ENCODE peak calls at places on chromosomes 7 and 10, in six cellular contexts. One of them, this sample, is unnamed.

GRCh38 chr7:12229046-12229445 is 18.0 kb downstream of the TMEM106B start:
- DNase-seq in WTC11: no peak
- DNase-seq in stimulated activated CD8-positive, alpha-beta memory T cell treated with anti-CD3 and anti-CD28 coated beads, Interleukin-2, amount 100 ng/mL, for 1 hour: no peak
- DNase-seq in naive thymus-derived CD8-positive, alpha-beta T cell: no peak
- DNase-seq in small intestine: no peak
- DNase-seq in GM12865: no peak
- DNase-seq in this sample: no peak

GRCh38 chr7:50204576-50204975 is 99.9 kb upstream of the IKZF1 start:
- DNase-seq in stimulated activated CD8-positive, alpha-beta memory T cell treated with anti-CD3 and anti-CD28 coated beads, Interleukin-2, amount 100 ng/mL, for 1 hour: no peak
- DNase-seq in naive thymus-derived CD8-positive, alpha-beta T cell: no peak
- DNase-seq in WTC11: no peak
- DNase-seq in small intestine: no peak
- DNase-seq in GM12865: no peak
- DNase-seq in this sample: no peak

GRCh38 chr7:137771679-137772078 is 75.1 kb downstream of the DGKI start:
- DNase-seq in WTC11: no peak
- DNase-seq in small intestine: no peak
- DNase-seq in stimulated activated CD8-positive, alpha-beta memory T cell treated with anti-CD3 and anti-CD28 coated beads, Interleukin-2, amount 100 ng/mL, for 1 hour: no peak
- DNase-seq in GM12865: no peak
- DNase-seq in naive thymus-derived CD8-positive, alpha-beta T cell: no peak
- DNase-seq in this sample: no peak

GRCh38 chr10:106217627-106218026 is 946.9 kb downstream of the SORCS1 start:
- DNase-seq in small intestine: no peak
- DNase-seq in WTC11: no peak
- DNase-seq in naive thymus-derived CD8-positive, alpha-beta T cell: no peak
- DNase-seq in GM12865: no peak
- DNase-seq in stimulated activated CD8-positive, alpha-beta memory T cell treated with anti-CD3 and anti-CD28 coated beads, Interleukin-2, amount 100 ng/mL, for 1 hour: no peak
- DNase-seq in this sample: no peak

GRCh38 chr7:151241755-151242096 is 6.8 kb downstream of the SMARCD3 start:
- DNase-seq in GM12865: no peak
- DNase-seq in small intestine: no peak
- DNase-seq in stimulated activated CD8-positive, alpha-beta memory T cell treated with anti-CD3 and anti-CD28 coated beads, Interleukin-2, amount 100 ng/mL, for 1 hour: no peak
- DNase-seq in WTC11: no peak
- DNase-seq in naive thymus-derived CD8-positive, alpha-beta T cell: no peak
- DNase-seq in this sample: no peak

GRCh38 chr10:97597778-97598177 is 8.3 kb downstream of the C10orf62 start:
- DNase-seq in small intestine: no peak
- DNase-seq in stimulated activated CD8-positive, alpha-beta memory T cell treated with anti-CD3 and anti-CD28 coated beads, Interleukin-2, amount 100 ng/mL, for 1 hour: no peak
- DNase-seq in naive thymus-derived CD8-positive, alpha-beta T cell: no peak
- DNase-seq in WTC11: no peak
- DNase-seq in GM12865: no peak
- DNase-seq in this sample: no peak

GRCh38 chr10:78953124-78954008 is 115.4 kb upstream of the ZMIZ1 start:
- DNase-seq in WTC11: no peak
- DNase-seq in GM12865: peak
- DNase-seq in naive thymus-derived CD8-positive, alpha-beta T cell: no peak
- DNase-seq in stimulated activated CD8-positive, alpha-beta memory T cell treated with anti-CD3 and anti-CD28 coated beads, Interleukin-2, amount 100 ng/mL, for 1 hour: no peak
- DNase-seq in small intestine: no peak
- DNase-seq in this sample: no peak

GRCh38 chr10:113665806-113666354 is 2.0 kb upstream of the NRAP start:
- DNase-seq in naive thymus-derived CD8-positive, alpha-beta T cell: no peak
- DNase-seq in GM12865: no peak
- DNase-seq in small intestine: no peak
- DNase-seq in WTC11: peak
- DNase-seq in stimulated activated CD8-positive, alpha-beta memory T cell treated with anti-CD3 and anti-CD28 coated beads, Interleukin-2, amount 100 ng/mL, for 1 hour: no peak
- DNase-seq in this sample: no peak

GRCh38 chr7:149682038-149682437 is 91.3 kb downstream of the ZNF467 start:
- DNase-seq in WTC11: no peak
- DNase-seq in naive thymus-derived CD8-positive, alpha-beta T cell: no peak
- DNase-seq in stimulated activated CD8-positive, alpha-beta memory T cell treated with anti-CD3 and anti-CD28 coated beads, Interleukin-2, amount 100 ng/mL, for 1 hour: no peak
- DNase-seq in GM12865: no peak
- DNase-seq in small intestine: no peak
- DNase-seq in this sample: no peak

GRCh38 chr10:35464805-35465456 is 128.6 kb downstream of the CCNY start:
- DNase-seq in GM12865: no peak
- DNase-seq in WTC11: no peak
- DNase-seq in stimulated activated CD8-positive, alpha-beta memory T cell treated with anti-CD3 and anti-CD28 coated beads, Interleukin-2, amount 100 ng/mL, for 1 hour: no peak
- DNase-seq in naive thymus-derived CD8-positive, alpha-beta T cell: no peak
- DNase-seq in small intestine: peak
- DNase-seq in this sample: no peak

GRCh38 chr10:72353028-72353962 is 1.4 kb downstream of the DNAJB12 start:
- DNase-seq in naive thymus-derived CD8-positive, alpha-beta T cell: no peak
- DNase-seq in stimulated activated CD8-positive, alpha-beta memory T cell treated with anti-CD3 and anti-CD28 coated beads, Interleukin-2, amount 100 ng/mL, for 1 hour: no peak
- DNase-seq in small intestine: peak
- DNase-seq in GM12865: no peak
- DNase-seq in WTC11: no peak
- DNase-seq in this sample: no peak

GRCh38 chr10:122847782-122848604 is 2.3 kb upstream of the CUZD1 start:
- DNase-seq in small intestine: no peak
- DNase-seq in naive thymus-derived CD8-positive, alpha-beta T cell: no peak
- DNase-seq in GM12865: no peak
- DNase-seq in WTC11: no peak
- DNase-seq in stimulated activated CD8-positive, alpha-beta memory T cell treated with anti-CD3 and anti-CD28 coated beads, Interleukin-2, amount 100 ng/mL, for 1 hour: no peak
- DNase-seq in this sample: no peak

GRCh38 chr10:27745719-27746363 is at the start of gene MKX:
- DNase-seq in GM12865: no peak
- DNase-seq in naive thymus-derived CD8-positive, alpha-beta T cell: peak
- DNase-seq in WTC11: peak
- DNase-seq in small intestine: no peak
- DNase-seq in stimulated activated CD8-positive, alpha-beta memory T cell treated with anti-CD3 and anti-CD28 coated beads, Interleukin-2, amount 100 ng/mL, for 1 hour: no peak
- DNase-seq in this sample: no peak

GRCh38 chr10:112558476-112559166 is 111.6 kb downstream of the VTI1A start:
- DNase-seq in naive thymus-derived CD8-positive, alpha-beta T cell: no peak
- DNase-seq in small intestine: no peak
- DNase-seq in GM12865: no peak
- DNase-seq in WTC11: no peak
- DNase-seq in stimulated activated CD8-positive, alpha-beta memory T cell treated with anti-CD3 and anti-CD28 coated beads, Interleukin-2, amount 100 ng/mL, for 1 hour: no peak
- DNase-seq in this sample: no peak

GRCh38 chr10:60816624-60817023 is 38.3 kb downstream of the CDK1 start:
- DNase-seq in naive thymus-derived CD8-positive, alpha-beta T cell: peak
- DNase-seq in WTC11: no peak
- DNase-seq in GM12865: peak
- DNase-seq in stimulated activated CD8-positive, alpha-beta memory T cell treated with anti-CD3 and anti-CD28 coated beads, Interleukin-2, amount 100 ng/mL, for 1 hour: no peak
- DNase-seq in small intestine: peak
- DNase-seq in this sample: peak

GRCh38 chr10:132669208-132669861 is 116.6 kb downstream of the NKX6-2 start:
- DNase-seq in GM12865: no peak
- DNase-seq in naive thymus-derived CD8-positive, alpha-beta T cell: no peak
- DNase-seq in small intestine: no peak
- DNase-seq in WTC11: peak
- DNase-seq in stimulated activated CD8-positive, alpha-beta memory T cell treated with anti-CD3 and anti-CD28 coated beads, Interleukin-2, amount 100 ng/mL, for 1 hour: no peak
- DNase-seq in this sample: no peak

GRCh38 chr7:12647364-12648219 is 39.8 kb upstream of the ARL4A start:
- DNase-seq in stimulated activated CD8-positive, alpha-beta memory T cell treated with anti-CD3 and anti-CD28 coated beads, Interleukin-2, amount 100 ng/mL, for 1 hour: no peak
- DNase-seq in naive thymus-derived CD8-positive, alpha-beta T cell: no peak
- DNase-seq in small intestine: peak
- DNase-seq in WTC11: no peak
- DNase-seq in GM12865: no peak
- DNase-seq in this sample: no peak

GRCh38 chr7:30971440-30971839 is 7.7 kb downstream of the GHRHR start:
- DNase-seq in GM12865: no peak
- DNase-seq in small intestine: no peak
- DNase-seq in naive thymus-derived CD8-positive, alpha-beta T cell: no peak
- DNase-seq in WTC11: no peak
- DNase-seq in stimulated activated CD8-positive, alpha-beta memory T cell treated with anti-CD3 and anti-CD28 coated beads, Interleukin-2, amount 100 ng/mL, for 1 hour: no peak
- DNase-seq in this sample: no peak

GRCh38 chr7:83204715-83205114 is 42.0 kb upstream of the PCLO start:
- DNase-seq in stimulated activated CD8-positive, alpha-beta memory T cell treated with anti-CD3 and anti-CD28 coated beads, Interleukin-2, amount 100 ng/mL, for 1 hour: no peak
- DNase-seq in small intestine: no peak
- DNase-seq in GM12865: no peak
- DNase-seq in naive thymus-derived CD8-positive, alpha-beta T cell: no peak
- DNase-seq in WTC11: no peak
- DNase-seq in this sample: no peak

GRCh38 chr10:77837925-77838595 is 88.5 kb downstream of the DLG5 start:
- DNase-seq in naive thymus-derived CD8-positive, alpha-beta T cell: no peak
- DNase-seq in stimulated activated CD8-positive, alpha-beta memory T cell treated with anti-CD3 and anti-CD28 coated beads, Interleukin-2, amount 100 ng/mL, for 1 hour: no peak
- DNase-seq in small intestine: no peak
- DNase-seq in GM12865: no peak
- DNase-seq in WTC11: no peak
- DNase-seq in this sample: no peak

GRCh38 chr7:140542226-140542625 is 62.9 kb upstream of the MKRN1 start:
- DNase-seq in small intestine: no peak
- DNase-seq in naive thymus-derived CD8-positive, alpha-beta T cell: no peak
- DNase-seq in stimulated activated CD8-positive, alpha-beta memory T cell treated with anti-CD3 and anti-CD28 coated beads, Interleukin-2, amount 100 ng/mL, for 1 hour: no peak
- DNase-seq in WTC11: no peak
- DNase-seq in GM12865: no peak
- DNase-seq in this sample: no peak

GRCh38 chr7:143384148-143384547 is 3.0 kb downstream of the ZYX start:
- DNase-seq in GM12865: no peak
- DNase-seq in stimulated activated CD8-positive, alpha-beta memory T cell treated with anti-CD3 and anti-CD28 coated beads, Interleukin-2, amount 100 ng/mL, for 1 hour: no peak
- DNase-seq in WTC11: no peak
- DNase-seq in naive thymus-derived CD8-positive, alpha-beta T cell: no peak
- DNase-seq in small intestine: no peak
- DNase-seq in this sample: no peak

GRCh38 chr7:85033263-85033662 is 153.6 kb downstream of the SEMA3D start:
- DNase-seq in naive thymus-derived CD8-positive, alpha-beta T cell: no peak
- DNase-seq in GM12865: no peak
- DNase-seq in stimulated activated CD8-positive, alpha-beta memory T cell treated with anti-CD3 and anti-CD28 coated beads, Interleukin-2, amount 100 ng/mL, for 1 hour: no peak
- DNase-seq in small intestine: no peak
- DNase-seq in WTC11: no peak
- DNase-seq in this sample: no peak

GRCh38 chr7:47636693-47637175 is 54.8 kb upstream of the TNS3 start:
- DNase-seq in small intestine: no peak
- DNase-seq in stimulated activated CD8-positive, alpha-beta memory T cell treated with anti-CD3 and anti-CD28 coated beads, Interleukin-2, amount 100 ng/mL, for 1 hour: no peak
- DNase-seq in WTC11: no peak
- DNase-seq in GM12865: no peak
- DNase-seq in naive thymus-derived CD8-positive, alpha-beta T cell: no peak
- DNase-seq in this sample: no peak

GRCh38 chr10:130571674-130572073 is 435.5 kb downstream of the GLRX3 start:
- DNase-seq in WTC11: no peak
- DNase-seq in GM12865: no peak
- DNase-seq in naive thymus-derived CD8-positive, alpha-beta T cell: no peak
- DNase-seq in stimulated activated CD8-positive, alpha-beta memory T cell treated with anti-CD3 and anti-CD28 coated beads, Interleukin-2, amount 100 ng/mL, for 1 hour: no peak
- DNase-seq in small intestine: no peak
- DNase-seq in this sample: no peak

GRCh38 chr7:93048136-93048930 is 69.4 kb downstream of the SAMD9 start:
- DNase-seq in stimulated activated CD8-positive, alpha-beta memory T cell treated with anti-CD3 and anti-CD28 coated beads, Interleukin-2, amount 100 ng/mL, for 1 hour: no peak
- DNase-seq in WTC11: no peak
- DNase-seq in small intestine: no peak
- DNase-seq in naive thymus-derived CD8-positive, alpha-beta T cell: no peak
- DNase-seq in GM12865: no peak
- DNase-seq in this sample: no peak

GRCh38 chr7:68866136-68866535 is 732.1 kb upstream of the AUTS2 start:
- DNase-seq in naive thymus-derived CD8-positive, alpha-beta T cell: no peak
- DNase-seq in small intestine: no peak
- DNase-seq in WTC11: no peak
- DNase-seq in stimulated activated CD8-positive, alpha-beta memory T cell treated with anti-CD3 and anti-CD28 coated beads, Interleukin-2, amount 100 ng/mL, for 1 hour: no peak
- DNase-seq in GM12865: no peak
- DNase-seq in this sample: no peak

GRCh38 chr10:133173860-133174523 is 14.0 kb downstream of the KNDC1 start:
- DNase-seq in stimulated activated CD8-positive, alpha-beta memory T cell treated with anti-CD3 and anti-CD28 coated beads, Interleukin-2, amount 100 ng/mL, for 1 hour: no peak
- DNase-seq in naive thymus-derived CD8-positive, alpha-beta T cell: no peak
- DNase-seq in WTC11: no peak
- DNase-seq in small intestine: no peak
- DNase-seq in GM12865: no peak
- DNase-seq in this sample: no peak

GRCh38 chr10:103448751-103449150 is 3.4 kb downstream of the CALHM2 start:
- DNase-seq in WTC11: no peak
- DNase-seq in naive thymus-derived CD8-positive, alpha-beta T cell: no peak
- DNase-seq in GM12865: no peak
- DNase-seq in small intestine: no peak
- DNase-seq in stimulated activated CD8-positive, alpha-beta memory T cell treated with anti-CD3 and anti-CD28 coated beads, Interleukin-2, amount 100 ng/mL, for 1 hour: no peak
- DNase-seq in this sample: no peak

GRCh38 chr10:88901610-88902327 is 21.7 kb downstream of the STAMBPL1 start:
- DNase-seq in stimulated activated CD8-positive, alpha-beta memory T cell treated with anti-CD3 and anti-CD28 coated beads, Interleukin-2, amount 100 ng/mL, for 1 hour: no peak
- DNase-seq in WTC11: no peak
- DNase-seq in naive thymus-derived CD8-positive, alpha-beta T cell: no peak
- DNase-seq in GM12865: peak
- DNase-seq in small intestine: no peak
- DNase-seq in this sample: peak

GRCh38 chr7:155435110-155435509 is 22.8 kb upstream of the EN2 start:
- DNase-seq in naive thymus-derived CD8-positive, alpha-beta T cell: no peak
- DNase-seq in WTC11: no peak
- DNase-seq in GM12865: no peak
- DNase-seq in small intestine: no peak
- DNase-seq in stimulated activated CD8-positive, alpha-beta memory T cell treated with anti-CD3 and anti-CD28 coated beads, Interleukin-2, amount 100 ng/mL, for 1 hour: no peak
- DNase-seq in this sample: no peak

This sample was measured in GM20000.